ENCODE peak calls at places on chromosomes 6 and 20, in ten cellular contexts. One of them, this sample, is unnamed.
A peak's percentile ranks its signal among the peaks of the same experiment; 100 is the strongest.

GRCh38 chr6:82006027-82006738 is 241.4 kb downstream of the IBTK start:
- DNase-seq in heart right ventricle: no peak
- DNase-seq in substantia nigra: no peak
- DNase-seq in testis: peak; percentile 61
- DNase-seq in cardiac muscle cell: peak; percentile 32
- DNase-seq in neuronal stem cell: no peak
- DNase-seq in brain microvascular endothelial cell: peak; percentile 63
- DNase-seq in SJSA1: peak; percentile 16
- DNase-seq in heart left ventricle: peak; percentile 27
- DNase-seq in K562: peak; percentile 21
- DNase-seq in this sample: peak; percentile 65

GRCh38 chr6:104639671-104640070 is 220.0 kb downstream of the HACE1 start:
- DNase-seq in heart right ventricle: no peak
- DNase-seq in substantia nigra: no peak
- DNase-seq in testis: no peak
- DNase-seq in cardiac muscle cell: no peak
- DNase-seq in neuronal stem cell: no peak
- DNase-seq in brain microvascular endothelial cell: no peak
- DNase-seq in SJSA1: no peak
- DNase-seq in heart left ventricle: no peak
- DNase-seq in K562: no peak
- DNase-seq in this sample: no peak

GRCh38 chr6:25086500-25087091 is 150.8 kb upstream of the RIPOR2 start:
- DNase-seq in heart right ventricle: no peak
- DNase-seq in substantia nigra: no peak
- DNase-seq in testis: no peak
- DNase-seq in cardiac muscle cell: no peak
- DNase-seq in neuronal stem cell: no peak
- DNase-seq in brain microvascular endothelial cell: no peak
- DNase-seq in SJSA1: no peak
- DNase-seq in heart left ventricle: no peak
- DNase-seq in K562: no peak
- DNase-seq in this sample: no peak

GRCh38 chr6:130503146-130503545 is 137.3 kb downstream of the TMEM200A start:
- DNase-seq in heart right ventricle: no peak
- DNase-seq in substantia nigra: no peak
- DNase-seq in testis: no peak
- DNase-seq in cardiac muscle cell: no peak
- DNase-seq in neuronal stem cell: no peak
- DNase-seq in brain microvascular endothelial cell: peak; percentile 34
- DNase-seq in SJSA1: no peak
- DNase-seq in heart left ventricle: no peak
- DNase-seq in K562: no peak
- DNase-seq in this sample: no peak

GRCh38 chr20:33262658-33263065 is 20.4 kb upstream of the BPIFB1 start:
- DNase-seq in heart right ventricle: no peak
- DNase-seq in substantia nigra: peak; percentile 17
- DNase-seq in testis: peak; percentile 59
- DNase-seq in cardiac muscle cell: peak; percentile 81
- DNase-seq in neuronal stem cell: peak; percentile 38
- DNase-seq in brain microvascular endothelial cell: peak; percentile 52
- DNase-seq in SJSA1: no peak
- DNase-seq in heart left ventricle: no peak
- DNase-seq in K562: peak; percentile 56
- DNase-seq in this sample: peak; percentile 66

GRCh38 chr20:12882832-12883506 is 125.8 kb upstream of the SPTLC3 start:
- DNase-seq in heart right ventricle: no peak
- DNase-seq in substantia nigra: no peak
- DNase-seq in testis: no peak
- DNase-seq in cardiac muscle cell: no peak
- DNase-seq in neuronal stem cell: no peak
- DNase-seq in brain microvascular endothelial cell: peak; percentile 3
- DNase-seq in SJSA1: peak; percentile 2
- DNase-seq in heart left ventricle: no peak
- DNase-seq in K562: no peak
- DNase-seq in this sample: no peak

GRCh38 chr20:8530022-8530421 is 398.0 kb downstream of the PLCB1 start:
- DNase-seq in heart right ventricle: no peak
- DNase-seq in substantia nigra: no peak
- DNase-seq in testis: no peak
- DNase-seq in cardiac muscle cell: no peak
- DNase-seq in neuronal stem cell: no peak
- DNase-seq in brain microvascular endothelial cell: no peak
- DNase-seq in SJSA1: peak; percentile 52
- DNase-seq in heart left ventricle: no peak
- DNase-seq in K562: no peak
- DNase-seq in this sample: no peak

GRCh38 chr6:56510984-56511531 is 131.6 kb downstream of the DST start:
- DNase-seq in heart right ventricle: no peak
- DNase-seq in substantia nigra: no peak
- DNase-seq in testis: no peak
- DNase-seq in cardiac muscle cell: no peak
- DNase-seq in neuronal stem cell: no peak
- DNase-seq in brain microvascular endothelial cell: no peak
- DNase-seq in SJSA1: no peak
- DNase-seq in heart left ventricle: no peak
- DNase-seq in K562: peak; percentile 75
- DNase-seq in this sample: no peak

GRCh38 chr20:48704761-48705160 is 123.0 kb downstream of the PREX1 start:
- DNase-seq in heart right ventricle: no peak
- DNase-seq in substantia nigra: no peak
- DNase-seq in testis: peak; percentile 72
- DNase-seq in cardiac muscle cell: no peak
- DNase-seq in neuronal stem cell: no peak
- DNase-seq in brain microvascular endothelial cell: no peak
- DNase-seq in SJSA1: no peak
- DNase-seq in heart left ventricle: no peak
- DNase-seq in K562: no peak
- DNase-seq in this sample: no peak

GRCh38 chr6:56046576-56046975 is 171.2 kb upstream of the BMP5 start:
- DNase-seq in heart right ventricle: peak; percentile 34
- DNase-seq in substantia nigra: no peak
- DNase-seq in testis: no peak
- DNase-seq in cardiac muscle cell: no peak
- DNase-seq in neuronal stem cell: no peak
- DNase-seq in brain microvascular endothelial cell: peak; percentile 97
- DNase-seq in SJSA1: peak; percentile 51
- DNase-seq in heart left ventricle: peak; percentile 70
- DNase-seq in K562: no peak
- DNase-seq in this sample: no peak

DNA sequence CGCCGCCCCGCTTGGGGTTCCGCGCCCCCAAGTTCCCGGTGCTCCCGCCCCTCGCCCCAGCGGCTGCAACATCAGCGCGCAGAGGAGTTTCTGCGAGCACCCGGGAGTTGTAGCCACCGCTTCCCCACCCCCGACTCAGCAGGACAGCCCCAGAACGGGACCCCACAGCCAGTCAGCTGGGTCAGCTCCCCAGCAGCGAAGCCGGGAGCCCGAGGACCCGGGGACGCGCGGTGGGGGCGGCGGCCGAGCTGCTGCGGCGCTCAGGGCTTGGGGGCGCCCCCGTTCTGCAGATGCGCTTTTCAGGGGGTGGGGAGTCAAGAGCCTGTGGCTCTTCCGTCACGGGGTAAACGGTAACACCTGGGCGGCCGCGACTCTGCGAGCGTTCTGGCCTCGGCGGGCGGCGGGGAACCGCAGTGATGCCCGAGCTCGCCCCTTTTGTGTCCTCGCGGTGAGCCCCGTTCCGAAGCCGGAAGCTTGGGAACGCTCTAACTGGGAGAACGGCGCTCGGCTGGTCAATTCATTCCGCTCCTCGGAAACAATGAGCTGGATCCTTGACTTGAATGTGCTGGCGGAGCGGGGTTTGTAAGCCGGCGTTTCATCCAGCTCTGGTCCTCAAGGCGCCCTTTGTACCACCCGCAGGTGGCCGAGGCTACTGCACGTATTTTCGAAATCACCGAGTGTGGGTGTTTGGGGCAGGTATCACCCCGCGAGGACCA is 775 bp downstream of the PLEKHG1 start:
- DNase-seq in heart right ventricle: peak; percentile 55
- DNase-seq in substantia nigra: peak; percentile 62
- DNase-seq in testis: peak; percentile 82
- DNase-seq in cardiac muscle cell: peak; percentile 86
- DNase-seq in neuronal stem cell: peak; percentile 84
- DNase-seq in brain microvascular endothelial cell: peak; percentile 56
- DNase-seq in SJSA1: peak; percentile 43
- DNase-seq in heart left ventricle: peak; percentile 71
- DNase-seq in K562: peak; percentile 20
- DNase-seq in this sample: peak; percentile 68
- H3K27ac ChIP-seq in heart right ventricle: peak overlapping the region; percentile 96
- H3K27ac ChIP-seq in substantia nigra: peak overlapping the region; percentile 66
- H3K27ac ChIP-seq in testis: peak overlapping the region; percentile 82
- H3K27ac ChIP-seq in cardiac muscle cell: no peak overlapping the region
- H3K27ac ChIP-seq in neuronal stem cell: peak overlapping the region; percentile 89
- H3K27ac ChIP-seq in brain microvascular endothelial cell: no peak overlapping the region
- H3K27ac ChIP-seq in SJSA1: no peak overlapping the region
- H3K27ac ChIP-seq in heart left ventricle: peak overlapping the region; percentile 89
- H3K27ac ChIP-seq in K562: no peak overlapping the region
- H3K27ac ChIP-seq in this sample: no peak overlapping the region

DNA sequence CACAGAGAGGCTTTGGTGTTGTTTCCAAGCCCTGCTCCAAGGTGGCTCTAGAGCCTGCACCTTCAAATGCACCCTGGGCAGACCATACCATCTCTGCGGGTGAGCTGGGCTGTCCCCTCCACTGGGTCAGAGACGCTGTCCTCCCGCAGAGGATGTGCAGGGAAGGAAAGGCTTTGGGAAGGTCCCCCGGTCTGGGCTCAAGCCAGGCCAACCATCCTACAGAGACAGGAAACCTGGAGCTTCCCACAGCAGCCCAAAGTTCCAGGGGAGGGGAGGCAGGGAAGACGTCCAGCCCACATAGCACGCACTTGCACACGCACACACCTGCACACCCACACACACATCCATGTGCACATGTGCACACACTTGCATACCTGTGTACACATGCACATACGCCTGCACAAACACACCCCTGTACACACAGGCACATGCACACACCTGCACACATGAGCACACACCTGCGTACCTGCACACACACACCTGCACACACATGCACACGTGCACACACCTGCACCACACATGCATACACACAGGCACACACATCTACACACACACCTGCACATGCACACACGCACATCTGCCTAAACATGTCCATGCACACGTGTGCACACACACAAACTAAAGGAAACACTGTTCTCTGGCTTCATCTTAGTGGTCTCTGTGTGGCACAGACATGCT is 155.5 kb downstream of the ERMARD start:
- DNase-seq in heart right ventricle: peak; percentile 34
- DNase-seq in substantia nigra: no peak
- DNase-seq in testis: no peak
- DNase-seq in cardiac muscle cell: no peak
- DNase-seq in neuronal stem cell: no peak
- DNase-seq in brain microvascular endothelial cell: no peak
- DNase-seq in SJSA1: no peak
- DNase-seq in heart left ventricle: no peak
- DNase-seq in K562: no peak
- DNase-seq in this sample: peak; percentile 39
- H3K27ac ChIP-seq in heart right ventricle: no peak overlapping the region
- H3K27ac ChIP-seq in substantia nigra: no peak overlapping the region
- H3K27ac ChIP-seq in testis: no peak overlapping the region
- H3K27ac ChIP-seq in cardiac muscle cell: no peak overlapping the region
- H3K27ac ChIP-seq in neuronal stem cell: no peak overlapping the region
- H3K27ac ChIP-seq in brain microvascular endothelial cell: no peak overlapping the region
- H3K27ac ChIP-seq in SJSA1: no peak overlapping the region
- H3K27ac ChIP-seq in heart left ventricle: no peak overlapping the region
- H3K27ac ChIP-seq in K562: no peak overlapping the region
- H3K27ac ChIP-seq in this sample: no peak overlapping the region

GRCh38 chr6:127299522-127300240 is 33.0 kb downstream of the RNF146 start:
- DNase-seq in heart right ventricle: no peak
- DNase-seq in substantia nigra: no peak
- DNase-seq in testis: no peak
- DNase-seq in cardiac muscle cell: no peak
- DNase-seq in neuronal stem cell: no peak
- DNase-seq in brain microvascular endothelial cell: no peak
- DNase-seq in SJSA1: no peak
- DNase-seq in heart left ventricle: no peak
- DNase-seq in K562: no peak
- DNase-seq in this sample: no peak

GRCh38 chr6:127298475-127298874 is 31.8 kb downstream of the RNF146 start:
- DNase-seq in heart right ventricle: no peak
- DNase-seq in substantia nigra: no peak
- DNase-seq in testis: no peak
- DNase-seq in cardiac muscle cell: no peak
- DNase-seq in neuronal stem cell: no peak
- DNase-seq in brain microvascular endothelial cell: no peak
- DNase-seq in SJSA1: no peak
- DNase-seq in heart left ventricle: no peak
- DNase-seq in K562: no peak
- DNase-seq in this sample: no peak

GRCh38 chr6:127301199-127301700 is 34.6 kb downstream of the RNF146 start:
- DNase-seq in heart right ventricle: no peak
- DNase-seq in substantia nigra: no peak
- DNase-seq in testis: no peak
- DNase-seq in cardiac muscle cell: no peak
- DNase-seq in neuronal stem cell: no peak
- DNase-seq in brain microvascular endothelial cell: no peak
- DNase-seq in SJSA1: no peak
- DNase-seq in heart left ventricle: no peak
- DNase-seq in K562: no peak
- DNase-seq in this sample: no peak

GRCh38 chr6:127300411-127300810 is 33.7 kb downstream of the RNF146 start:
- DNase-seq in heart right ventricle: no peak
- DNase-seq in substantia nigra: no peak
- DNase-seq in testis: no peak
- DNase-seq in cardiac muscle cell: peak; percentile 4
- DNase-seq in neuronal stem cell: no peak
- DNase-seq in brain microvascular endothelial cell: peak; percentile 79
- DNase-seq in SJSA1: peak; percentile 54
- DNase-seq in heart left ventricle: no peak
- DNase-seq in K562: no peak
- DNase-seq in this sample: no peak

DNA sequence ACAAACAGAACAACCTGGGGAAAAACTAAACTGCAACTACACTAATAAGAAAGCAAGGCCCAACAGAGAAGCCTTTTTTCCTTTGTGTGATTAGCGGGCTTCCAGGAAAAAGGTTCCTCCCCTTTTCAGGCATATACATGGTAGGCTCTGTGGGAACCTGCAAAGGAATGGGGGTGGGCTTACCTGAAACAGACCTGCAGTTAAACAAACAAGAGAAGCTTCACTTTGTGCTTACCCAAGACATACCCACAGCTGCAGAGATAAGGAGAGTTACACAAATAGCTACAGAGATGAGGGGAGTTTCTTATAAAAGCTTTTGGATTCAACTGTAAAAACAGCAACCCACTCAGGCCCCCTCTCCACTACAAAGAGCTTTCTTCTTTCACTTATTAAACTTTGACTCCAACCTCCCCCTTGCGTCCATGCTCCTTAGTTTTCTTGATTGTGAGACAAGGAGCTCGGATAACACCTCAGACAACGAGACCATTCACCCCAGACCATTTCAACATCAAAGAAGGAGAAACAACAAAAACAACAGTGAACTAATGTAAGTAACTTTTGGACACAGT is 30.9 kb downstream of the RNF146 start:
- DNase-seq in heart right ventricle: no peak
- DNase-seq in substantia nigra: no peak
- DNase-seq in testis: peak; percentile 19
- DNase-seq in cardiac muscle cell: peak; percentile 3
- DNase-seq in neuronal stem cell: no peak
- DNase-seq in brain microvascular endothelial cell: no peak
- DNase-seq in SJSA1: no peak
- DNase-seq in heart left ventricle: no peak
- DNase-seq in K562: no peak
- DNase-seq in this sample: no peak
- H3K27ac ChIP-seq in heart right ventricle: no peak overlapping the region
- H3K27ac ChIP-seq in substantia nigra: no peak overlapping the region
- H3K27ac ChIP-seq in testis: peak overlapping the region; percentile 10
- H3K27ac ChIP-seq in cardiac muscle cell: peak overlapping the region; percentile 63
- H3K27ac ChIP-seq in neuronal stem cell: no peak overlapping the region
- H3K27ac ChIP-seq in brain microvascular endothelial cell: no peak overlapping the region
- H3K27ac ChIP-seq in SJSA1: no peak overlapping the region
- H3K27ac ChIP-seq in heart left ventricle: no peak overlapping the region
- H3K27ac ChIP-seq in K562: no peak overlapping the region
- H3K27ac ChIP-seq in this sample: no peak overlapping the region

GRCh38 chr6:156933201-156934053 is 156.2 kb downstream of the ARID1B start:
- DNase-seq in heart right ventricle: no peak
- DNase-seq in substantia nigra: no peak
- DNase-seq in testis: no peak
- DNase-seq in cardiac muscle cell: peak; percentile 59
- DNase-seq in neuronal stem cell: peak; percentile 82
- DNase-seq in brain microvascular endothelial cell: no peak
- DNase-seq in SJSA1: no peak
- DNase-seq in heart left ventricle: no peak
- DNase-seq in K562: no peak
- DNase-seq in this sample: no peak
- H3K27ac ChIP-seq in heart right ventricle: peak overlapping the region; percentile 61
- H3K27ac ChIP-seq in substantia nigra: no peak overlapping the region
- H3K27ac ChIP-seq in testis: no peak overlapping the region
- H3K27ac ChIP-seq in cardiac muscle cell: peak overlapping the region; percentile 83
- H3K27ac ChIP-seq in neuronal stem cell: no peak overlapping the region
- H3K27ac ChIP-seq in brain microvascular endothelial cell: no peak overlapping the region
- H3K27ac ChIP-seq in SJSA1: no peak overlapping the region
- H3K27ac ChIP-seq in heart left ventricle: peak overlapping the region; percentile 15
- H3K27ac ChIP-seq in K562: no peak overlapping the region
- H3K27ac ChIP-seq in this sample: peak overlapping the region; percentile 31